ENCODE peak calls at places on chromosomes 2 and 18, in five cellular contexts. O is renal cortical epithelial cell; B is stimulated activated naive CD4-positive, alpha-beta T cell; Z is gastrocnemius medialis; I is nephron progenitor cell. D is an unnamed sample.

GRCh38 chr2:174717916-174718315 is 46.4 kb downstream of the CHRNA1 start:
- DNase-seq in I (no peak), B (no peak), Z (no peak), O (no peak), D (no peak)

GRCh38 chr2:112811841-112812306 is 24.7 kb downstream of the IL1B start:
- DNase-seq in I (no peak), O (peak), B (no peak), Z (no peak), D (no peak)

GRCh38 chr2:446963-447540 is 159.2 kb upstream of the ALKAL2 start:
- DNase-seq in Z (no peak), B (no peak), O (no peak), I (no peak), D (no peak)

GRCh38 chr2:239263937-239264837 is 136.6 kb downstream of the HDAC4 start:
- DNase-seq in I (no peak), O (no peak), Z (peak), B (peak), D (no peak)

GRCh38 chr2:98036349-98037000 is 40.7 kb upstream of the TMEM131 start:
- DNase-seq in Z (peak), B (no peak), I (no peak), O (no peak), D (no peak)

GRCh38 chr18:13218376-13219011 is at the start of gene LDLRAD4:
- DNase-seq in I (peak), Z (peak), O (no peak), B (peak), D (no peak)

GRCh38 chr2:171814883-171815282 is 79.2 kb downstream of the SLC25A12 start:
- DNase-seq in O (no peak), Z (peak), I (no peak), B (no peak), D (no peak)

GRCh38 chr2:197786010-197786877 is 1.1 kb upstream of the BOLL start:
- DNase-seq in I (peak), Z (peak), B (peak), O (no peak), D (no peak)

GRCh38 chr2:131010566-131010965 is 82.7 kb downstream of the FAM168B start:
- DNase-seq in I (no peak), B (no peak), O (no peak), Z (no peak), D (no peak)

GRCh38 chr2:112141623-112142001 is 3.4 kb downstream of the FBLN7 start:
- DNase-seq in Z (no peak), B (no peak), O (no peak), I (no peak), D (no peak)

GRCh38 chr2:134206029-134206428 is 47.8 kb upstream of the MGAT5 start:
- DNase-seq in Z (no peak), B (no peak), I (no peak), O (no peak), D (no peak)

GRCh38 chr18:48412339-48412929 is 3.3 kb upstream of the ZBTB7C start:
- DNase-seq in Z (no peak), B (no peak), O (peak), I (peak), D (peak)

GRCh38 chr2:227932001-227932400 is 60.6 kb downstream of the DAW1 start:
- DNase-seq in I (no peak), B (no peak), Z (no peak), O (no peak), D (no peak)

GRCh38 chr18:6743988-6744387 is 14.5 kb downstream of the ARHGAP28 start:
- DNase-seq in O (no peak), B (no peak), I (no peak), Z (no peak), D (no peak)

GRCh38 chr2:215619022-215619958 is 183.4 kb upstream of the FN1 start:
- DNase-seq in Z (no peak), B (no peak), I (peak), O (peak), D (peak)

GRCh38 chr18:76098728-76099514 is 396.1 kb downstream of the ZNF516 start:
- DNase-seq in O (no peak), I (no peak), B (no peak), Z (no peak), D (no peak)

GRCh38 chr2:205590759-205591158 is 91.5 kb upstream of the NRP2 start:
- DNase-seq in B (no peak), O (no peak), Z (no peak), I (no peak), D (peak)

D was measured in NCI-H1694.